ENCODE peak calls at places on chromosomes 16 and 17, in four cellular contexts. One of them, this sample, is unnamed.

GRCh38 chr17:78878261-78878660 is 24.7 kb downstream of the CEP295NL start:
- DNase-seq in IMR-90: no peak
- DNase-seq in keratinocyte: no peak
- DNase-seq in K562: no peak
- DNase-seq in this sample: no peak

GRCh38 chr17:41772586-41773189 is 13.8 kb downstream of the JUP start:
- DNase-seq in keratinocyte: no peak
- DNase-seq in IMR-90: no peak
- DNase-seq in K562: no peak
- DNase-seq in this sample: no peak

GRCh38 chr16:67922740-67923139 is 8.9 kb downstream of the CTRL start:
- DNase-seq in keratinocyte: no peak
- DNase-seq in K562: no peak
- DNase-seq in IMR-90: no peak
- DNase-seq in this sample: no peak

GRCh38 chr17:67491009-67491677 is 114.1 kb downstream of the PITPNC1 start:
- DNase-seq in IMR-90: peak; percentile 98
- DNase-seq in keratinocyte: peak; percentile 19
- DNase-seq in K562: no peak
- DNase-seq in this sample: peak; percentile 54

GRCh38 chr17:41975099-41976083 is 8.8 kb downstream of the CNP start:
- DNase-seq in IMR-90: peak; percentile 69
- DNase-seq in keratinocyte: no peak
- DNase-seq in K562: no peak
- DNase-seq in this sample: no peak

GRCh38 chr17:16417896-16418683 is 2.7 kb downstream of the TRPV2 start:
- DNase-seq in IMR-90: peak; percentile 28
- DNase-seq in K562: no peak
- DNase-seq in keratinocyte: no peak
- DNase-seq in this sample: no peak

GRCh38 chr16:17414916-17415315 is 55.8 kb downstream of the XYLT1 start:
- DNase-seq in K562: no peak
- DNase-seq in keratinocyte: no peak
- DNase-seq in IMR-90: no peak
- DNase-seq in this sample: no peak

GRCh38 chr16:72927199-72928088 is 120.5 kb downstream of the ZFHX3 start:
- DNase-seq in IMR-90: peak; percentile 97
- DNase-seq in K562: no peak
- DNase-seq in keratinocyte: peak; percentile 42
- DNase-seq in this sample: no peak

GRCh38 chr16:28303132-28303531 is 10.8 kb downstream of the SBK1 start:
- DNase-seq in keratinocyte: no peak
- DNase-seq in IMR-90: no peak
- DNase-seq in K562: no peak
- DNase-seq in this sample: no peak

GRCh38 chr17:14203392-14203791 is 33.3 kb downstream of the CDRT15 start:
- DNase-seq in keratinocyte: no peak
- DNase-seq in IMR-90: peak; percentile 8
- DNase-seq in K562: peak; percentile 25
- DNase-seq in this sample: no peak

GRCh38 chr17:7572338-7572587 is 7.2 kb upstream of the CD68 start:
- DNase-seq in keratinocyte: no peak
- DNase-seq in IMR-90: no peak
- DNase-seq in K562: no peak
- DNase-seq in this sample: no peak

GRCh38 chr17:7850970-7851437 is 3.9 kb upstream of the TMEM88 start:
- DNase-seq in keratinocyte: no peak
- DNase-seq in IMR-90: no peak
- DNase-seq in K562: no peak
- DNase-seq in this sample: no peak

GRCh38 chr16:711548-712320 is 3.2 kb upstream of the METRN start:
- DNase-seq in IMR-90: peak; percentile 50
- DNase-seq in K562: peak; percentile 74
- DNase-seq in keratinocyte: no peak
- DNase-seq in this sample: peak; percentile 55

GRCh38 chr17:49230636-49231562 is at the start of gene PHOSPHO1:
- DNase-seq in keratinocyte: peak; percentile 13
- DNase-seq in IMR-90: peak; percentile 76
- DNase-seq in K562: peak; percentile 98
- DNase-seq in this sample: peak; percentile 85

DNA sequence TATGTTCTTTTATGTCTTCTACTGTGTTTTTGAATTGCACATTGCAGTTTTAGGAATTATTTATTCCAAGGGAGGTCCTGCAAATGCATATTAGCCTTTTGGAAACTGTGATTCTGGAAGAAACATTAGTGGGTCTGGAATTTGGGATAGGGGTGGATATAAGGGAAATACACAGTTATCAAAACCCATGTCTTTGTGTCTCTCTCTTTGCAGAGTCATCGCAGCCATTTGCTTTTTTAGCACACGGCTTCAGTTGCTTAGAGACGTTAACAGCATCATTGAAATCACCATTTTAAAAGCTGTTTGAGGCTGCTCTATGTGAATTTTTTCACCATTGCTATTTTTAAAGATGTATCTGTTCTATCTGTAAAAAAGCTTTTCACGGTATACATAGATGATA is 47.3 kb downstream of the OMG start:
- DNase-seq in K562: no peak
- DNase-seq in keratinocyte: no peak
- DNase-seq in IMR-90: no peak
- DNase-seq in this sample: no peak
- H3K9me1 ChIP-seq in K562: no peaks in the 10 kb centered on the region
- H3K9me1 ChIP-seq in keratinocyte: no peaks in the 10 kb centered on the region
- H3K9me1 ChIP-seq in IMR-90: peaks cover 2% of the 10 kb centered on the region
- H3K9me1 ChIP-seq in this sample: no peaks in the 10 kb centered on the region

GRCh38 chr17:56324676-56325075 is 171.4 kb downstream of the ANKFN1 start:
- DNase-seq in keratinocyte: no peak
- DNase-seq in IMR-90: no peak
- DNase-seq in K562: no peak
- DNase-seq in this sample: no peak
- H3K9me1 ChIP-seq in keratinocyte: no peaks in the 10 kb centered on the region
- H3K9me1 ChIP-seq in IMR-90: no peaks in the 10 kb centered on the region
- H3K9me1 ChIP-seq in K562: no peaks in the 10 kb centered on the region
- H3K9me1 ChIP-seq in this sample: no peaks in the 10 kb centered on the region

GRCh38 chr16:66372898-66373155 is 6.3 kb downstream of the CDH5 start:
- DNase-seq in keratinocyte: no peak
- DNase-seq in IMR-90: no peak
- DNase-seq in K562: no peak
- DNase-seq in this sample: no peak
- H3K9me1 ChIP-seq in keratinocyte: no peaks in the 10 kb centered on the region
- H3K9me1 ChIP-seq in IMR-90: no peaks in the 10 kb centered on the region
- H3K9me1 ChIP-seq in K562: no peaks in the 10 kb centered on the region
- H3K9me1 ChIP-seq in this sample: no peaks in the 10 kb centered on the region

DNA sequence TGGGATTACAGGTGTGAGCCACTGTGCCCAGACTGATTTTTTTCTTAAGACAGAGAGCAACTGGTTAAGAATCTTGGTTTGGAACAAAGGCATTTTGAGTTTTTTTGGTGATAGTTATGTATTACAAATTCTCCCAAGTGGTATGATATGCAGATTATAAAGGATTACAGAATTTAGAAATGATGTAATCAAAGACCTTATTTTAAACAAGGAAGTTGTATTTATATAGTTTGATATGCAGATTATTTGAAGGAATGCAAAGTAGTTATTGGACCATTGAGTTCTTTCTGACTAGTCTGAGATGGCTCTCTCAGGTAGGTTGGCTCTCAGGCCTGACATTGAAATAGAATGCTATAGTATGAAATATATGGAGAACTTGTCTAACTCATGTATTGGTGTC is 34.9 kb downstream of the AATF start:
- DNase-seq in keratinocyte: no peak
- DNase-seq in K562: no peak
- DNase-seq in IMR-90: no peak
- DNase-seq in this sample: no peak
- H3K9me1 ChIP-seq in keratinocyte: no peaks in the 10 kb centered on the region
- H3K9me1 ChIP-seq in K562: no peaks in the 10 kb centered on the region
- H3K9me1 ChIP-seq in IMR-90: no peaks in the 10 kb centered on the region
- H3K9me1 ChIP-seq in this sample: no peaks in the 10 kb centered on the region

GRCh38 chr16:56122251-56122650 is 69.0 kb upstream of the GNAO1 start:
- DNase-seq in K562: no peak
- DNase-seq in keratinocyte: no peak
- DNase-seq in IMR-90: no peak
- DNase-seq in this sample: no peak
- H3K9me1 ChIP-seq in K562: no peaks in the 10 kb centered on the region
- H3K9me1 ChIP-seq in keratinocyte: no peaks in the 10 kb centered on the region
- H3K9me1 ChIP-seq in IMR-90: no peaks in the 10 kb centered on the region
- H3K9me1 ChIP-seq in this sample: no peaks in the 10 kb centered on the region

GRCh38 chr17:46792071-46792470 is 26.4 kb downstream of the WNT3 start:
- DNase-seq in keratinocyte: no peak
- DNase-seq in K562: no peak
- DNase-seq in IMR-90: no peak
- DNase-seq in this sample: no peak
- H3K9me1 ChIP-seq in keratinocyte: no peaks in the 10 kb centered on the region
- H3K9me1 ChIP-seq in K562: no peaks in the 10 kb centered on the region
- H3K9me1 ChIP-seq in IMR-90: no peaks in the 10 kb centered on the region
- H3K9me1 ChIP-seq in this sample: no peaks in the 10 kb centered on the region

GRCh38 chr17:74631468-74632195 is 8.1 kb upstream of the CD300E start:
- DNase-seq in keratinocyte: no peak
- DNase-seq in K562: no peak
- DNase-seq in IMR-90: no peak
- DNase-seq in this sample: no peak
- H3K9me1 ChIP-seq in keratinocyte: no peaks in the 10 kb centered on the region
- H3K9me1 ChIP-seq in K562: no peaks in the 10 kb centered on the region
- H3K9me1 ChIP-seq in IMR-90: no peaks in the 10 kb centered on the region
- H3K9me1 ChIP-seq in this sample: no peaks in the 10 kb centered on the region